ENCODE peak calls at places on chromosomes 13 and 19, in five cellular contexts. One of them, this sample, is unnamed.

GRCh38 chr19:35224681-35225604 is 3.6 kb downstream of the FAM187B start:
- DNase-seq in SK-N-DZ: no peak
- DNase-seq in mammary epithelial cell: no peak
- DNase-seq in T-helper 22 cell: no peak
- DNase-seq in lung: peak
- DNase-seq in this sample: no peak

GRCh38 chr19:45508931-45509691 is 1.8 kb downstream of the VASP start:
- DNase-seq in lung: peak
- DNase-seq in T-helper 22 cell: no peak
- DNase-seq in SK-N-DZ: no peak
- DNase-seq in mammary epithelial cell: no peak
- DNase-seq in this sample: peak

GRCh38 chr13:48783181-48783630 is 129.5 kb downstream of the CYSLTR2 start:
- DNase-seq in mammary epithelial cell: peak
- DNase-seq in T-helper 22 cell: no peak
- DNase-seq in SK-N-DZ: no peak
- DNase-seq in lung: peak
- DNase-seq in this sample: no peak

GRCh38 chr19:3094638-3095374 is 644 bp downstream of the GNA11 start:
- DNase-seq in SK-N-DZ: no peak
- DNase-seq in T-helper 22 cell: no peak
- DNase-seq in lung: no peak
- DNase-seq in mammary epithelial cell: peak
- DNase-seq in this sample: no peak

GRCh38 chr13:106372199-106373160 is 163.0 kb downstream of the EFNB2 start:
- DNase-seq in mammary epithelial cell: no peak
- DNase-seq in T-helper 22 cell: no peak
- DNase-seq in SK-N-DZ: no peak
- DNase-seq in lung: no peak
- DNase-seq in this sample: no peak

GRCh38 chr13:49635599-49636433 is 7.5 kb downstream of the ARL11 start:
- DNase-seq in mammary epithelial cell: peak
- DNase-seq in lung: no peak
- DNase-seq in SK-N-DZ: no peak
- DNase-seq in T-helper 22 cell: no peak
- DNase-seq in this sample: no peak

GRCh38 chr19:42323852-42324654 is 1.4 kb upstream of the MEGF8 start:
- DNase-seq in lung: no peak
- DNase-seq in T-helper 22 cell: no peak
- DNase-seq in SK-N-DZ: no peak
- DNase-seq in mammary epithelial cell: no peak
- DNase-seq in this sample: no peak

GRCh38 chr19:29771708-29772415 is 39.9 kb upstream of the CCNE1 start:
- DNase-seq in SK-N-DZ: peak
- DNase-seq in mammary epithelial cell: peak
- DNase-seq in lung: no peak
- DNase-seq in T-helper 22 cell: no peak
- DNase-seq in this sample: peak

GRCh38 chr19:52961981-52962380 is 700 bp downstream of the ZNF816 start:
- DNase-seq in mammary epithelial cell: peak
- DNase-seq in SK-N-DZ: no peak
- DNase-seq in lung: no peak
- DNase-seq in T-helper 22 cell: no peak
- DNase-seq in this sample: no peak

GRCh38 chr13:43994999-43995859 is 115.5 kb downstream of the LACC1 start:
- DNase-seq in lung: no peak
- DNase-seq in SK-N-DZ: no peak
- DNase-seq in mammary epithelial cell: no peak
- DNase-seq in T-helper 22 cell: no peak
- DNase-seq in this sample: no peak

GRCh38 chr13:31172535-31172934 is 10.8 kb upstream of the HSPH1 start:
- DNase-seq in SK-N-DZ: no peak
- DNase-seq in T-helper 22 cell: no peak
- DNase-seq in lung: no peak
- DNase-seq in mammary epithelial cell: peak
- DNase-seq in this sample: no peak

GRCh38 chr13:99829156-99829555 is 142.4 kb downstream of the ZIC5 start:
- DNase-seq in SK-N-DZ: no peak
- DNase-seq in mammary epithelial cell: no peak
- DNase-seq in T-helper 22 cell: no peak
- DNase-seq in lung: no peak
- DNase-seq in this sample: no peak

GRCh38 chr19:15249912-15250634 is 17.8 kb upstream of the EPHX3 start:
- DNase-seq in SK-N-DZ: no peak
- DNase-seq in mammary epithelial cell: peak
- DNase-seq in lung: no peak
- DNase-seq in T-helper 22 cell: no peak
- DNase-seq in this sample: no peak

GRCh38 chr13:77698211-77699058 is 948 bp downstream of the SLAIN1 start:
- DNase-seq in SK-N-DZ: peak
- DNase-seq in lung: peak
- DNase-seq in T-helper 22 cell: peak
- DNase-seq in mammary epithelial cell: no peak
- DNase-seq in this sample: peak

GRCh38 chr13:95197548-95197947 is 103.7 kb downstream of the ABCC4 start:
- DNase-seq in mammary epithelial cell: no peak
- DNase-seq in T-helper 22 cell: no peak
- DNase-seq in lung: no peak
- DNase-seq in SK-N-DZ: no peak
- DNase-seq in this sample: no peak

GRCh38 chr19:797528-798414 is 519 bp downstream of the PTBP1 start:
- DNase-seq in SK-N-DZ: peak
- DNase-seq in mammary epithelial cell: peak
- DNase-seq in lung: peak
- DNase-seq in T-helper 22 cell: peak
- DNase-seq in this sample: peak

GRCh38 chr19:48444933-48445194 is 919 bp upstream of the GRWD1 start:
- DNase-seq in T-helper 22 cell: no peak
- DNase-seq in mammary epithelial cell: no peak
- DNase-seq in SK-N-DZ: no peak
- DNase-seq in lung: no peak
- DNase-seq in this sample: no peak

GRCh38 chr13:107590556-107590955 is 624.8 kb downstream of the LIG4 start:
- DNase-seq in lung: no peak
- DNase-seq in mammary epithelial cell: no peak
- DNase-seq in T-helper 22 cell: no peak
- DNase-seq in SK-N-DZ: no peak
- DNase-seq in this sample: no peak

GRCh38 chr13:58300974-58301681 is 669.6 kb downstream of the PCDH17 start:
- DNase-seq in mammary epithelial cell: no peak
- DNase-seq in lung: no peak
- DNase-seq in T-helper 22 cell: no peak
- DNase-seq in SK-N-DZ: no peak
- DNase-seq in this sample: no peak

GRCh38 chr13:60047943-60048342 is 115.8 kb downstream of the DIAPH3 start:
- DNase-seq in lung: no peak
- DNase-seq in SK-N-DZ: no peak
- DNase-seq in T-helper 22 cell: no peak
- DNase-seq in mammary epithelial cell: peak
- DNase-seq in this sample: no peak

GRCh38 chr13:45601680-45602079 is 13.9 kb downstream of the ERICH6B start:
- DNase-seq in mammary epithelial cell: no peak
- DNase-seq in T-helper 22 cell: no peak
- DNase-seq in lung: no peak
- DNase-seq in SK-N-DZ: no peak
- DNase-seq in this sample: no peak

GRCh38 chr13:45336025-45336800 is 4.8 kb downstream of the TPT1 start:
- DNase-seq in mammary epithelial cell: no peak
- DNase-seq in T-helper 22 cell: no peak
- DNase-seq in lung: no peak
- DNase-seq in SK-N-DZ: no peak
- DNase-seq in this sample: no peak

GRCh38 chr19:7944177-7944761 is 803 bp upstream of the TIMM44 start:
- DNase-seq in SK-N-DZ: peak
- DNase-seq in T-helper 22 cell: peak
- DNase-seq in lung: peak
- DNase-seq in mammary epithelial cell: peak
- DNase-seq in this sample: peak

GRCh38 chr13:53004605-53005004 is 24.0 kb upstream of the OLFM4 start:
- DNase-seq in mammary epithelial cell: no peak
- DNase-seq in lung: no peak
- DNase-seq in SK-N-DZ: no peak
- DNase-seq in T-helper 22 cell: no peak
- DNase-seq in this sample: peak

GRCh38 chr19:10501971-10502523 is 1.1 kb downstream of the KEAP1 start:
- DNase-seq in mammary epithelial cell: no peak
- DNase-seq in lung: peak
- DNase-seq in SK-N-DZ: peak
- DNase-seq in T-helper 22 cell: no peak
- DNase-seq in this sample: peak